ENCODE peak calls at places on chromosomes 4 and X, in seven cellular contexts. One of them, this sample, is unnamed.

GRCh38 chr4:114563536-114564315 is 34.9 kb upstream of the UGT8 start:
- DNase-seq in progenitor cell of endocrine pancreas: no peak
- DNase-seq in tibial nerve: no peak
- DNase-seq in PC-3: peak; percentile 20
- DNase-seq in foreskin fibroblast: peak; percentile 2
- DNase-seq in endothelial cell: no peak
- DNase-seq in tibial artery: no peak
- DNase-seq in this sample: no peak

GRCh38 chr4:140711910-140712309 is 44.3 kb downstream of the TBC1D9 start:
- DNase-seq in progenitor cell of endocrine pancreas: no peak
- DNase-seq in tibial nerve: no peak
- DNase-seq in PC-3: no peak
- DNase-seq in foreskin fibroblast: no peak
- DNase-seq in endothelial cell: no peak
- DNase-seq in tibial artery: no peak
- DNase-seq in this sample: no peak

GRCh38 chrX:69493193-69493592 is 10.9 kb upstream of the NALF2 start:
- DNase-seq in progenitor cell of endocrine pancreas: peak; percentile 30
- DNase-seq in tibial nerve: peak; percentile 15
- DNase-seq in PC-3: peak; percentile 53
- DNase-seq in foreskin fibroblast: peak; percentile 3
- DNase-seq in endothelial cell: peak; percentile 59
- DNase-seq in tibial artery: no peak
- DNase-seq in this sample: no peak

GRCh38 chr4:174316546-174316945 is 32.8 kb downstream of the CEP44 start:
- DNase-seq in progenitor cell of endocrine pancreas: no peak
- DNase-seq in tibial nerve: no peak
- DNase-seq in PC-3: peak; percentile 17
- DNase-seq in foreskin fibroblast: no peak
- DNase-seq in endothelial cell: no peak
- DNase-seq in tibial artery: no peak
- DNase-seq in this sample: no peak

GRCh38 chrX:110600745-110601310 is 194.8 kb downstream of the CHRDL1 start:
- DNase-seq in progenitor cell of endocrine pancreas: no peak
- DNase-seq in tibial nerve: no peak
- DNase-seq in PC-3: peak; percentile 2
- DNase-seq in foreskin fibroblast: peak; percentile 89
- DNase-seq in endothelial cell: no peak
- DNase-seq in tibial artery: no peak
- DNase-seq in this sample: no peak

GRCh38 chrX:7746861-7747260 is 96.1 kb upstream of the VCX start:
- DNase-seq in progenitor cell of endocrine pancreas: no peak
- DNase-seq in tibial nerve: no peak
- DNase-seq in PC-3: no peak
- DNase-seq in foreskin fibroblast: peak; percentile 81
- DNase-seq in endothelial cell: no peak
- DNase-seq in tibial artery: no peak
- DNase-seq in this sample: no peak

GRCh38 chr4:141388483-141388882 is 167.8 kb downstream of the ZNF330 start:
- DNase-seq in progenitor cell of endocrine pancreas: no peak
- DNase-seq in tibial nerve: no peak
- DNase-seq in PC-3: no peak
- DNase-seq in foreskin fibroblast: peak; percentile 78
- DNase-seq in endothelial cell: no peak
- DNase-seq in tibial artery: no peak
- DNase-seq in this sample: no peak

GRCh38 chr4:3304831-3305609 is 12.2 kb downstream of the RGS12 start:
- DNase-seq in progenitor cell of endocrine pancreas: no peak
- DNase-seq in tibial nerve: peak; percentile 27
- DNase-seq in PC-3: no peak
- DNase-seq in foreskin fibroblast: peak; percentile 63
- DNase-seq in endothelial cell: no peak
- DNase-seq in tibial artery: peak; percentile 66
- DNase-seq in this sample: no peak

GRCh38 chrX:129777218-129777768 is 2.5 kb upstream of the SASH3 start:
- DNase-seq in progenitor cell of endocrine pancreas: no peak
- DNase-seq in tibial nerve: no peak
- DNase-seq in PC-3: peak; percentile 61
- DNase-seq in foreskin fibroblast: no peak
- DNase-seq in endothelial cell: no peak
- DNase-seq in tibial artery: peak; percentile 68
- DNase-seq in this sample: peak; percentile 74

GRCh38 chr4:102564399-102564921 is 63.3 kb downstream of the NFKB1 start:
- DNase-seq in progenitor cell of endocrine pancreas: no peak
- DNase-seq in tibial nerve: no peak
- DNase-seq in PC-3: peak; percentile 19
- DNase-seq in foreskin fibroblast: peak; percentile 59
- DNase-seq in endothelial cell: no peak
- DNase-seq in tibial artery: no peak
- DNase-seq in this sample: no peak

GRCh38 chr4:169220854-169221311 is 49.9 kb downstream of the SH3RF1 start:
- DNase-seq in progenitor cell of endocrine pancreas: no peak
- DNase-seq in tibial nerve: no peak
- DNase-seq in PC-3: no peak
- DNase-seq in foreskin fibroblast: no peak
- DNase-seq in endothelial cell: no peak
- DNase-seq in tibial artery: no peak
- DNase-seq in this sample: no peak

GRCh38 chr4:89871211-89871610 is 23.4 kb upstream of the MMRN1 start:
- DNase-seq in progenitor cell of endocrine pancreas: no peak
- DNase-seq in tibial nerve: no peak
- DNase-seq in PC-3: no peak
- DNase-seq in foreskin fibroblast: no peak
- DNase-seq in endothelial cell: no peak
- DNase-seq in tibial artery: no peak
- DNase-seq in this sample: no peak

GRCh38 chr4:7782783-7783182 is 156.9 kb downstream of the AFAP1 start:
- DNase-seq in progenitor cell of endocrine pancreas: no peak
- DNase-seq in tibial nerve: no peak
- DNase-seq in PC-3: no peak
- DNase-seq in foreskin fibroblast: no peak
- DNase-seq in endothelial cell: no peak
- DNase-seq in tibial artery: no peak
- DNase-seq in this sample: no peak

GRCh38 chr4:141416677-141417363 is 196.1 kb downstream of the ZNF330 start:
- DNase-seq in progenitor cell of endocrine pancreas: no peak
- DNase-seq in tibial nerve: no peak
- DNase-seq in PC-3: no peak
- DNase-seq in foreskin fibroblast: peak; percentile 44
- DNase-seq in endothelial cell: no peak
- DNase-seq in tibial artery: no peak
- DNase-seq in this sample: no peak

GRCh38 chrX:17291998-17292658 is 82.9 kb upstream of the NHS start:
- DNase-seq in progenitor cell of endocrine pancreas: no peak
- DNase-seq in tibial nerve: no peak
- DNase-seq in PC-3: no peak
- DNase-seq in foreskin fibroblast: no peak
- DNase-seq in endothelial cell: no peak
- DNase-seq in tibial artery: peak; percentile 69
- DNase-seq in this sample: no peak

GRCh38 chr4:142324572-142324971 is 521.5 kb downstream of the INPP4B start:
- DNase-seq in progenitor cell of endocrine pancreas: no peak
- DNase-seq in tibial nerve: no peak
- DNase-seq in PC-3: no peak
- DNase-seq in foreskin fibroblast: no peak
- DNase-seq in endothelial cell: no peak
- DNase-seq in tibial artery: no peak
- DNase-seq in this sample: no peak

GRCh38 chrX:78643106-78643505 is 16.0 kb downstream of the RTL3 start:
- DNase-seq in progenitor cell of endocrine pancreas: no peak
- DNase-seq in tibial nerve: no peak
- DNase-seq in PC-3: no peak
- DNase-seq in foreskin fibroblast: peak; percentile 65
- DNase-seq in endothelial cell: no peak
- DNase-seq in tibial artery: no peak
- DNase-seq in this sample: no peak

GRCh38 chrX:3244955-3245354 is 101.5 kb downstream of the MXRA5 start:
- DNase-seq in progenitor cell of endocrine pancreas: no peak
- DNase-seq in tibial nerve: no peak
- DNase-seq in PC-3: peak; percentile 3
- DNase-seq in foreskin fibroblast: peak; percentile 28
- DNase-seq in endothelial cell: no peak
- DNase-seq in tibial artery: no peak
- DNase-seq in this sample: no peak
- TF ChIP-seq CTCF in progenitor cell of endocrine pancreas: no peak
- TF ChIP-seq CTCF in tibial nerve: no peak
- TF ChIP-seq CTCF in PC-3: no peak
- TF ChIP-seq CTCF in foreskin fibroblast: no peak
- TF ChIP-seq CTCF in endothelial cell: no peak
- TF ChIP-seq CTCF in tibial artery: peak; percentile 23
- TF ChIP-seq CTCF in this sample: no peak

GRCh38 chr4:77430847-77431246 is 174.8 kb upstream of the CXCL13 start:
- DNase-seq in progenitor cell of endocrine pancreas: no peak
- DNase-seq in tibial nerve: no peak
- DNase-seq in PC-3: no peak
- DNase-seq in foreskin fibroblast: no peak
- DNase-seq in endothelial cell: no peak
- DNase-seq in tibial artery: no peak
- DNase-seq in this sample: no peak

GRCh38 chr4:77437079-77437478 is 168.5 kb upstream of the CXCL13 start:
- DNase-seq in progenitor cell of endocrine pancreas: no peak
- DNase-seq in tibial nerve: no peak
- DNase-seq in PC-3: no peak
- DNase-seq in foreskin fibroblast: no peak
- DNase-seq in endothelial cell: no peak
- DNase-seq in tibial artery: no peak
- DNase-seq in this sample: no peak

GRCh38 chr4:77432702-77433101 is 172.9 kb upstream of the CXCL13 start:
- DNase-seq in progenitor cell of endocrine pancreas: no peak
- DNase-seq in tibial nerve: no peak
- DNase-seq in PC-3: peak; percentile 29
- DNase-seq in foreskin fibroblast: no peak
- DNase-seq in endothelial cell: no peak
- DNase-seq in tibial artery: no peak
- DNase-seq in this sample: no peak

GRCh38 chr4:77434299-77435092 is 171.1 kb upstream of the CXCL13 start:
- DNase-seq in progenitor cell of endocrine pancreas: no peak
- DNase-seq in tibial nerve: peak; percentile 8
- DNase-seq in PC-3: no peak
- DNase-seq in foreskin fibroblast: no peak
- DNase-seq in endothelial cell: no peak
- DNase-seq in tibial artery: peak; percentile 85
- DNase-seq in this sample: no peak

DNA sequence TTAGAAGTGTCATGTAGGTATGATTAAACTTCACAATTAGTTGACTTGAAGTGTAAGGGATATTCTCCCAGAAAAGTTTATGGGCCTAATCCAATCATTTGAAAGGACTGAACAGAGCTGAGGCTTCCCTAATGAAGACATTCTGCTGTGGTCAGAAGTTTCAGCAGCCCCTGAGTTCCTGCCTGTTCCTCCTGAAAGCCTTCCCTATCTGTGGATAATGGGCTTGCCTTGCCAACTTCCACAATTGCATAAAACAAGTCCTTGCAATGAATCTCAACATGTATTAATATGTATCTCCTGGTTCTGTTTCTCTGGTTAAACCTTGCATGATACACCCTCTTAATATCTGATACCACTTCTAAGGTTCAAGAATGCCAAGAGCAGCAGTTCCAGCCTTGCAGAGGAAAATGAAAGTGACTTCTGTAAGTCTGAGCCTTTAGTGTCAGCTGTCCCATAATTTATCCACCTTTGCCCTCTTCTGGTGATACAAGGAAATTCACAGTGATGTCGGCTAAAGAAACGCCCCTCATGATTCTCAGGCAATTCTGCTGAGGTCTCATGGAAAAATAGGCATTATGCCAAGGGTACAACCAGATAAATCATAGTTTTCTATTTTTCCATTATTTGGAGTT is 172.4 kb upstream of the CXCL13 start:
- DNase-seq in progenitor cell of endocrine pancreas: no peak
- DNase-seq in tibial nerve: peak; percentile 7
- DNase-seq in PC-3: peak; percentile 62
- DNase-seq in foreskin fibroblast: peak; percentile 50
- DNase-seq in endothelial cell: peak; percentile 31
- DNase-seq in tibial artery: no peak
- DNase-seq in this sample: no peak
- TF ChIP-seq CTCF in progenitor cell of endocrine pancreas: peak; percentile 67
- TF ChIP-seq CTCF in tibial nerve: peak; percentile 35
- TF ChIP-seq CTCF in PC-3: peak; percentile 56
- TF ChIP-seq CTCF in foreskin fibroblast: peak; percentile 10
- TF ChIP-seq CTCF in endothelial cell: peak; percentile 68
- TF ChIP-seq CTCF in tibial artery: peak; percentile 50
- TF ChIP-seq CTCF in this sample: peak; percentile 29

GRCh38 chr4:13403326-13403725 is 80.8 kb downstream of the RAB28 start:
- DNase-seq in progenitor cell of endocrine pancreas: no peak
- DNase-seq in tibial nerve: no peak
- DNase-seq in PC-3: no peak
- DNase-seq in foreskin fibroblast: no peak
- DNase-seq in endothelial cell: no peak
- DNase-seq in tibial artery: no peak
- DNase-seq in this sample: no peak

GRCh38 chr4:13409324-13409723 is 74.8 kb downstream of the RAB28 start:
- DNase-seq in progenitor cell of endocrine pancreas: no peak
- DNase-seq in tibial nerve: no peak
- DNase-seq in PC-3: no peak
- DNase-seq in foreskin fibroblast: no peak
- DNase-seq in endothelial cell: no peak
- DNase-seq in tibial artery: no peak
- DNase-seq in this sample: no peak

GRCh38 chr4:13399257-13399656 is 84.9 kb downstream of the RAB28 start:
- DNase-seq in progenitor cell of endocrine pancreas: no peak
- DNase-seq in tibial nerve: no peak
- DNase-seq in PC-3: peak; percentile 3
- DNase-seq in foreskin fibroblast: peak; percentile 4
- DNase-seq in endothelial cell: no peak
- DNase-seq in tibial artery: no peak
- DNase-seq in this sample: no peak

DNA sequence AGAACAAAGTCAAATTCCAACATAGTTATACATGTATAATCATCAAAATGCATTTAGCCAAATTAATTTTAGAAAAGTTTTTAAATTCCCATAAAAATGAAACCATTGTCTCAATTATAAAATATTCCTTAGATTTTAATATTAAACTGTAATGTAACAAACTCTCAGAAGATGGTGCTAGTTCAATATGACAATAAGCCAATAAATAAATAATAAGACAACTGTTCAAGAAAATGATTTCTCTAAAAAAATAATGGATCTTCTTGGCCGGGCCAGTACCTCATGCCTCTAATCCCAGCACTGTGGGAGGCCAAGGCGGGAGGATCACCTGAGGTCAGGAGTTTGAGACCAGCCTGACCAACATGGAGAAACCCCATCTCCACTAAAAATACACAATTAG is 80.3 kb downstream of the RAB28 start:
- DNase-seq in progenitor cell of endocrine pancreas: no peak
- DNase-seq in tibial nerve: no peak
- DNase-seq in PC-3: no peak
- DNase-seq in foreskin fibroblast: no peak
- DNase-seq in endothelial cell: no peak
- DNase-seq in tibial artery: no peak
- DNase-seq in this sample: no peak
- TF ChIP-seq CTCF in progenitor cell of endocrine pancreas: no peak
- TF ChIP-seq CTCF in tibial nerve: no peak
- TF ChIP-seq CTCF in PC-3: no peak
- TF ChIP-seq CTCF in foreskin fibroblast: no peak
- TF ChIP-seq CTCF in endothelial cell: no peak
- TF ChIP-seq CTCF in tibial artery: no peak
- TF ChIP-seq CTCF in this sample: no peak

DNA sequence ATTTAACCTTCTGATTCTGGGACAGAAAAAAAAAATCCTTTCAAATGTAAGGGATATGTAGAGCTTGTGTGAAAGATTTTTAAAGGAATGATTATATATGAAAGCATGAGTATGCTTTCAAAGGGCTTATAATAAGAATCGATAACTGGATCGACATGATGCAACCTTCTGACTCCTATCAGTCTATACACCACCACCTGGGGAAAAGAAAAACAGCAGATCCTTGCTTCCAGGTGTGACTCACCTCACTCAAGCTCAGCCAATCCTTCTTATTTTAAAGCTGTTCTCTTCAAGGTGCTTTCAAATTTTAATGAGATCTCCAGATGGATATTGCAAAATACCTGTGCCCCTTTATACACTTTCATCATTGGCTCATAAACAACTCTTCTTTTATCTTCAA is 102.1 kb upstream of the EDNRA start:
- DNase-seq in progenitor cell of endocrine pancreas: no peak
- DNase-seq in tibial nerve: no peak
- DNase-seq in PC-3: peak; percentile 66
- DNase-seq in foreskin fibroblast: no peak
- DNase-seq in endothelial cell: no peak
- DNase-seq in tibial artery: no peak
- DNase-seq in this sample: no peak
- TF ChIP-seq CTCF in progenitor cell of endocrine pancreas: no peak
- TF ChIP-seq CTCF in tibial nerve: no peak
- TF ChIP-seq CTCF in PC-3: peak; percentile 58
- TF ChIP-seq CTCF in foreskin fibroblast: no peak
- TF ChIP-seq CTCF in endothelial cell: no peak
- TF ChIP-seq CTCF in tibial artery: no peak
- TF ChIP-seq CTCF in this sample: no peak